ENCODE peak calls at places on chromosomes 11 and 22, in seven cellular contexts. One of them, this sample, is unnamed.

GRCh38 chr11:70778828-70779365 is 380.6 kb downstream of the CTTN start:
- DNase-seq in GM23338: no peak
- DNase-seq in K562: no peak
- DNase-seq in HCT116: no peak
- DNase-seq in mammary epithelial cell: no peak
- DNase-seq in fibroblast of lung: no peak
- DNase-seq in PC-3: no peak
- DNase-seq in this sample: no peak

GRCh38 chr22:46758867-46759290 is 3.6 kb upstream of the TBC1D22A start:
- DNase-seq in GM23338: peak
- DNase-seq in K562: peak
- DNase-seq in HCT116: peak
- DNase-seq in mammary epithelial cell: peak
- DNase-seq in fibroblast of lung: peak
- DNase-seq in PC-3: peak
- DNase-seq in this sample: peak

GRCh38 chr11:117929568-117930207 is 486 bp upstream of the TMPRSS13 start:
- DNase-seq in GM23338: no peak
- DNase-seq in K562: no peak
- DNase-seq in HCT116: no peak
- DNase-seq in mammary epithelial cell: no peak
- DNase-seq in fibroblast of lung: no peak
- DNase-seq in PC-3: no peak
- DNase-seq in this sample: no peak

GRCh38 chr11:17117262-17117661 is 39.8 kb upstream of the RPS13 start:
- DNase-seq in GM23338: no peak
- DNase-seq in K562: no peak
- DNase-seq in HCT116: no peak
- DNase-seq in mammary epithelial cell: peak
- DNase-seq in fibroblast of lung: no peak
- DNase-seq in PC-3: peak
- DNase-seq in this sample: no peak

GRCh38 chr11:60916669-60917206 is 2.8 kb downstream of the TMEM109 start:
- DNase-seq in GM23338: no peak
- DNase-seq in K562: no peak
- DNase-seq in HCT116: no peak
- DNase-seq in mammary epithelial cell: no peak
- DNase-seq in fibroblast of lung: no peak
- DNase-seq in PC-3: no peak
- DNase-seq in this sample: no peak

GRCh38 chr22:24175160-24175808 is 6.0 kb upstream of the SUSD2 start:
- DNase-seq in GM23338: peak
- DNase-seq in K562: peak
- DNase-seq in HCT116: peak
- DNase-seq in mammary epithelial cell: peak
- DNase-seq in fibroblast of lung: peak
- DNase-seq in PC-3: peak
- DNase-seq in this sample: peak

GRCh38 chr11:97143463-97143862 is 753.6 kb downstream of the JRKL start:
- DNase-seq in GM23338: no peak
- DNase-seq in K562: no peak
- DNase-seq in HCT116: no peak
- DNase-seq in mammary epithelial cell: no peak
- DNase-seq in fibroblast of lung: no peak
- DNase-seq in PC-3: no peak
- DNase-seq in this sample: no peak

GRCh38 chr22:46414704-46415103 is 79.2 kb downstream of the TRMU start:
- DNase-seq in GM23338: no peak
- DNase-seq in K562: no peak
- DNase-seq in HCT116: no peak
- DNase-seq in mammary epithelial cell: no peak
- DNase-seq in fibroblast of lung: no peak
- DNase-seq in PC-3: no peak
- DNase-seq in this sample: no peak

DNA sequence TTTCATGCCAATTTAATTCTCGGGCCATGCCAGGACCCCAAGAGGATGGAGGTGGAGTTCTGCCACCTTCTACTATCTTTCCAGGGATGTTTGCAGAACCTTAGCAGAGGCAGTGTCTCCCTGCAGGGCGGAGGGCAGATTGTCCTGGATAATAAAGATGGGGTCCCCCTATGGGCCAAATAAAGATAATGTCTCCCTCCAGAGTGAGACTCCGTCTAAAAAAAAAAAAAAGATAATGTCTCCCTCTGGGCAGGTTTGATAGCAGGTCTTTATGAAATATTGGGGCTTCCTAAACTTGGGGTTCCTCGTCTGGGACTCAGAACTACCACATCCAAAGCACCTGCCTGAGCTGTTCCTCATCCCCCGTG is 27.2 kb upstream of the SYT8 start:
- DNase-seq in GM23338: peak
- DNase-seq in K562: peak
- DNase-seq in HCT116: no peak
- DNase-seq in mammary epithelial cell: no peak
- DNase-seq in fibroblast of lung: no peak
- DNase-seq in PC-3: no peak
- DNase-seq in this sample: no peak
- TF ChIP-seq CTCF in GM23338: peak
- TF ChIP-seq CTCF in K562: peak
- TF ChIP-seq CTCF in HCT116: peak
- TF ChIP-seq CTCF in mammary epithelial cell: no peak
- TF ChIP-seq CTCF in fibroblast of lung: no peak
- TF ChIP-seq CTCF in PC-3: no peak
- TF ChIP-seq CTCF in this sample: no peak

DNA sequence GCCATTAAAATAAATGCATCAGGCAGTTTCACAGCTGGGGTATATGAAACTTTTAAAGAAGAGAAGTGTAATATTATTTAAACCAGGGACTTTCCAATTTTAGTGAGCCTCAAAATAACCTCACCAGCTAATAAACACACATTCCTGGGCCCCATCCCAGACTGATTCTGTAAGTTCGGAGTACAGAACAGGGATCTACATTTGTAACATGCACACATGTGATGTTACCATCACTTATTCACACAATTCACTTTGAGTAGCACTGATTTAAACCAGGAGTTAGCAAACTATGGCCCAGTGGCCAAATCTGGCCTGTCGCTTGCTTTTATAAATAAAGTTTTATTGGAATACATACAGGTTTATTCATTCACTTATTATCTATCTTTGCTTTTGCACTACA is 62.0 kb downstream of the STK33 start:
- DNase-seq in GM23338: no peak
- DNase-seq in K562: no peak
- DNase-seq in HCT116: no peak
- DNase-seq in mammary epithelial cell: no peak
- DNase-seq in fibroblast of lung: no peak
- DNase-seq in PC-3: no peak
- DNase-seq in this sample: no peak
- H3K27ac ChIP-seq in GM23338: no peak
- H3K27ac ChIP-seq in K562: no peak
- H3K27ac ChIP-seq in HCT116: no peak
- H3K27ac ChIP-seq in mammary epithelial cell: no peak
- H3K27ac ChIP-seq in fibroblast of lung: no peak
- H3K27ac ChIP-seq in PC-3: no peak
- H3K27ac ChIP-seq in this sample: no peak

GRCh38 chr11:279966-280761 is 2.0 kb downstream of the NLRP6 start:
- DNase-seq in GM23338: peak
- DNase-seq in K562: no peak
- DNase-seq in HCT116: no peak
- DNase-seq in mammary epithelial cell: peak
- DNase-seq in fibroblast of lung: peak
- DNase-seq in PC-3: no peak
- DNase-seq in this sample: no peak
- TF ChIP-seq EZH2 in GM23338: no peak
- TF ChIP-seq EZH2 in K562: no peak
- TF ChIP-seq EZH2 in HCT116: no peak
- TF ChIP-seq EZH2 in mammary epithelial cell: no peak
- TF ChIP-seq EZH2 in fibroblast of lung: peak
- TF ChIP-seq EZH2 in PC-3: no peak
- TF ChIP-seq EZH2 in this sample: no peak

GRCh38 chr11:14644396-14645246 is 1.0 kb downstream of the PDE3B start:
- DNase-seq in GM23338: peak
- DNase-seq in K562: no peak
- DNase-seq in HCT116: peak
- DNase-seq in mammary epithelial cell: peak
- DNase-seq in fibroblast of lung: peak
- DNase-seq in PC-3: no peak
- DNase-seq in this sample: peak
- TF ChIP-seq CTCF in GM23338: no peak
- TF ChIP-seq CTCF in K562: peak
- TF ChIP-seq CTCF in HCT116: no peak
- TF ChIP-seq CTCF in mammary epithelial cell: no peak
- TF ChIP-seq CTCF in fibroblast of lung: peak
- TF ChIP-seq CTCF in PC-3: no peak
- TF ChIP-seq CTCF in this sample: no peak

DNA sequence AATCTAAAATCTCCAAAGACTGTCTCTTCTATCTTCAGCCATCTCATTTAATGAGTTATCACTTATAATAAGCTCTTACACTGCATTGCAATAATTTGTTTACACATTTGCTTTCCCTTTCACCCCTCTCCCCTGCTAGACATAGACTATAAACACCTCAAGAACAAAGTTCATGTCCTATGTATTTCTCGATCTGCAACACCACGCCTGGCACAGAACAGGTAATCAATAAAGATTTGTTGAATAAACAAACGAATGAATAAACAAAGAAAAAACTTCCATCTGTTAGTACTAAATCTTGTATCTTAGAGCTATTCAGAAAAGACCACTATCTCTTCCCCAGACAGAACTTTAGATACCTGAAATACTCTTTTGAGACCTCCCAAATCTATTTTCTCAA is 77.6 kb downstream of the PAK1 start:
- DNase-seq in GM23338: no peak
- DNase-seq in K562: no peak
- DNase-seq in HCT116: no peak
- DNase-seq in mammary epithelial cell: no peak
- DNase-seq in fibroblast of lung: no peak
- DNase-seq in PC-3: no peak
- DNase-seq in this sample: no peak
- H3K27ac ChIP-seq in GM23338: peak
- H3K27ac ChIP-seq in K562: no peak
- H3K27ac ChIP-seq in HCT116: no peak
- H3K27ac ChIP-seq in mammary epithelial cell: no peak
- H3K27ac ChIP-seq in fibroblast of lung: no peak
- H3K27ac ChIP-seq in PC-3: no peak
- H3K27ac ChIP-seq in this sample: no peak

DNA sequence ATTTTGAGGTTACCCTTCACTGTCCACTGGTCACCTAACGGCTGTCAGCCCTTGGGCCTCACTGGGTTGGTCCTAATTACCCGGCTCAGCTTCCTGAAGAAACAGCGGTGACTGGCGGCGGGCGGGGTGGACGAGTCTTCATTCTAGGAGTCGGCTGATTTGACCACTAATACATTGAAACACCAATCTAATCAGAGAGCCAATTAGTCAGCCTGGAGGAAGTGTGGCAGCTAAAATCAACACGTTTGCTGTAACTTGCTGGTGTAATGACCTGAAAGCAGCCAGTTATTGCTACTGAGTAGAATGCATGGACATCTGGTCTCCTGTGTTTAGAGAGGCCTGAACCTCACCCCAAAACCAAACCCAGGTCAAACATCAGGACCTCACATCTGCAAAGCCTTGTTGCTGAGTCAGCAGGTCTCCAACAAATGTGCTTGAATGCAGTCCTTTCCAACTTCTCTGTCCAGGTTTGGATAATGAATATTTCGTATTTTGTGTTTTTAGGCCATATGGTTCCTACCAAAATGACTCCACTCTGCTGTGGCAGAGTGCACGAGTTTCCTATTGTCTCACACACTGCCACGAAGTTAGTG is 496.4 kb downstream of the BRD1 start:
- DNase-seq in GM23338: no peak
- DNase-seq in K562: no peak
- DNase-seq in HCT116: no peak
- DNase-seq in mammary epithelial cell: no peak
- DNase-seq in fibroblast of lung: no peak
- DNase-seq in PC-3: no peak
- DNase-seq in this sample: no peak
- TF ChIP-seq EZH2 in GM23338: no peak
- TF ChIP-seq EZH2 in K562: no peak
- TF ChIP-seq EZH2 in HCT116: no peak
- TF ChIP-seq EZH2 in mammary epithelial cell: no peak
- TF ChIP-seq EZH2 in fibroblast of lung: no peak
- TF ChIP-seq EZH2 in PC-3: no peak
- TF ChIP-seq EZH2 in this sample: no peak

DNA sequence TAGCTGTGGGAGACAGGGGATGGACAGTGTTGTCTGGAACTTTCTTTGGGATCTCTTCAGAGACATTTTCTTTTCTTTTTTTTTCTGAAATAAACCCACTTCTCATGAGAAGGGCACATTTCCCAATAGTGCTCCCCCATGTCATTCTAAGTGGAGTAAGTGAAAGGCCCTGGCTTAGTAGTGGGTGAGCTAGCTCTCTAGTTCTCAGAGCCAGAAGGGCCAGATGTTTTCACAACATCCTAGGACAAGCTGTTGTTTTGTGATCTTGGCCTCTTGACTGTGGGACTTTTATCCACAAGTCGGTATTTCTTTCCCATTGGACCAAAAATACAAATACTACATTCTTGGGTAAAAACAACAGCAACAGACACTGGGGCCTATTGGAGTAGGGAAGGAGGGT is 607.7 kb upstream of the TENM4 start:
- DNase-seq in GM23338: no peak
- DNase-seq in K562: no peak
- DNase-seq in HCT116: no peak
- DNase-seq in mammary epithelial cell: no peak
- DNase-seq in fibroblast of lung: no peak
- DNase-seq in PC-3: no peak
- DNase-seq in this sample: no peak
- TF ChIP-seq CTCF in GM23338: no peak
- TF ChIP-seq CTCF in K562: no peak
- TF ChIP-seq CTCF in HCT116: no peak
- TF ChIP-seq CTCF in mammary epithelial cell: no peak
- TF ChIP-seq CTCF in fibroblast of lung: no peak
- TF ChIP-seq CTCF in PC-3: no peak
- TF ChIP-seq CTCF in this sample: no peak

This sample was measured in A673.